ENCODE peak calls at places on chromosome 5, in eight cellular contexts. F is body of pancreas, G is tibial nerve, R is cardiac muscle cell, I is ovary, S is IMR-90, U is right atrium auricular region, M is aorta. J is an unnamed sample. For H3K4me1, the result is how much of the 10 kb centered on the place peaks cover.

GRCh38 chr5:155850411-155850810 is 476.6 kb upstream of the SGCD start:
- DNase-seq in M (no peak), R (no peak), F (no peak), G (no peak), I (no peak), U (no peak), S (no peak), J (no peak)

GRCh38 chr5:8864053-8864452 is 681.8 kb downstream of the SEMA5A start:
- DNase-seq in S (peak), G (no peak), F (no peak), I (no peak), R (peak), U (no peak), M (peak), J (no peak)

GRCh38 chr5:138408023-138408422 is 30.8 kb upstream of the REEP2 start:
- DNase-seq in S (no peak), R (no peak), F (no peak), M (no peak), G (no peak), U (no peak), I (no peak), J (no peak)

GRCh38 chr5:127386557-127386956 is 96.0 kb downstream of the MEGF10 start:
- DNase-seq in U (no peak), S (peak), I (no peak), M (no peak), G (no peak), F (no peak), R (no peak), J (no peak)

GRCh38 chr5:68533571-68534051 is 318.1 kb downstream of the PIK3R1 start:
- DNase-seq in F (no peak), M (no peak), I (no peak), S (no peak), G (no peak), R (no peak), U (no peak), J (no peak)

GRCh38 chr5:96626956-96627355 is 35.2 kb upstream of the CAST start:
- DNase-seq in M (no peak), R (peak), U (no peak), G (no peak), F (no peak), I (no peak), S (peak), J (no peak)

GRCh38 chr5:143322931-143323330 is 80.6 kb downstream of the NR3C1 start:
- DNase-seq in G (no peak), R (peak), I (no peak), M (no peak), U (no peak), S (peak), F (no peak), J (no peak)

GRCh38 chr5:180832638-180833068 is 28.4 kb downstream of the ZFP62 start:
- DNase-seq in F (no peak), U (no peak), G (no peak), M (no peak), R (no peak), S (no peak), I (no peak), J (no peak)

GRCh38 chr5:80937591-80937990 is 22.6 kb upstream of the RASGRF2 start:
- DNase-seq in F (no peak), R (no peak), U (no peak), M (no peak), S (peak), G (no peak), I (no peak), J (no peak)

GRCh38 chr5:92678576-92679105 is 902.4 kb downstream of the NR2F1-AS1 start:
- DNase-seq in G (no peak), S (no peak), M (no peak), I (no peak), R (peak), U (no peak), F (no peak), J (no peak)

GRCh38 chr5:135138116-135138850 is 104.3 kb upstream of the PITX1 start:
- DNase-seq in R (no peak), G (no peak), I (no peak), S (peak), F (no peak), M (no peak), U (no peak), J (no peak)

GRCh38 chr5:135916638-135917263 is 21.1 kb upstream of the IL9 start:
- DNase-seq in R (no peak), F (no peak), S (no peak), M (no peak), I (no peak), U (no peak), G (no peak), J (no peak)

GRCh38 chr5:78569441-78569840 is 79.1 kb downstream of the LHFPL2 start:
- DNase-seq in G (peak), F (peak), R (peak), M (no peak), U (peak), I (peak), S (peak), J (no peak)

GRCh38 chr5:45411971-45412612 is 284.1 kb downstream of the HCN1 start:
- DNase-seq in S (peak), R (no peak), U (no peak), I (no peak), G (no peak), F (no peak), M (no peak), J (no peak)

GRCh38 chr5:87268970-87269377 is 1.3 kb downstream of the RASA1 start:
- DNase-seq in M (no peak), R (no peak), U (no peak), S (no peak), G (no peak), I (no peak), F (no peak), J (no peak)

GRCh38 chr5:177980776-177981175 is 15.3 kb downstream of the PROP1 start:
- DNase-seq in G (no peak), F (no peak), U (peak), M (no peak), I (peak), R (peak), S (no peak), J (no peak)

GRCh38 chr5:141877478-141878185 is 578 bp downstream of the PCDH1 start:
- DNase-seq in F (peak), S (no peak), I (no peak), U (no peak), M (peak), R (no peak), G (no peak), J (peak)

DNA sequence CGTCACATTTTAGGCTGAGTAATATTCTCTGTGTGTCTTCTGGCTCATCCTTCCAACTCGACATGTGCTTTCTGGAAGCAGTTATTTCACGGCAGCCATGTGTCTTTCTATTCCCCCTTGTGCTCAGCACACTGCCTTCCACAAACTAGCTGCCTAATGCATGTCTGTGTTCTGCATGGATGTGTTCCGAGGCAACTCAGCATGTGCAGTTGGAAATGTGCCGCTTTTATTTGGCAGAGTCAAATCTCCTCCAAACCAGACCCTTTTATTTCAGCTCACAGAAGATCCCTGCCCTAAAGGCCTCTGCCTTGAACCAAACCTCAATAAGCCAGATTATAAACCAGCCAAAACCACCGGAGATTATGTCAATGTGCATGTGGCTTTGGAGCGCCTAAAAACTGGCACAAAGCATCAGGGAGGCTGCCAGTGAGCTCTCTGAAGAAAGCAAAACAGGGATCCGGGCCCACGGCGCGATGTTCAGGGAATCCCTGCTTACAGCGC is 360.2 kb downstream of the DEPDC1B start:
- DNase-seq in I (peak), S (no peak), M (peak), R (peak), U (no peak), F (no peak), G (no peak), J (no peak)
- H3K4me3 ChIP-seq in I (no peak), S (no peak), M (no peak), R (no peak), U (no peak), F (no peak), G (no peak), J (no peak)

DNA sequence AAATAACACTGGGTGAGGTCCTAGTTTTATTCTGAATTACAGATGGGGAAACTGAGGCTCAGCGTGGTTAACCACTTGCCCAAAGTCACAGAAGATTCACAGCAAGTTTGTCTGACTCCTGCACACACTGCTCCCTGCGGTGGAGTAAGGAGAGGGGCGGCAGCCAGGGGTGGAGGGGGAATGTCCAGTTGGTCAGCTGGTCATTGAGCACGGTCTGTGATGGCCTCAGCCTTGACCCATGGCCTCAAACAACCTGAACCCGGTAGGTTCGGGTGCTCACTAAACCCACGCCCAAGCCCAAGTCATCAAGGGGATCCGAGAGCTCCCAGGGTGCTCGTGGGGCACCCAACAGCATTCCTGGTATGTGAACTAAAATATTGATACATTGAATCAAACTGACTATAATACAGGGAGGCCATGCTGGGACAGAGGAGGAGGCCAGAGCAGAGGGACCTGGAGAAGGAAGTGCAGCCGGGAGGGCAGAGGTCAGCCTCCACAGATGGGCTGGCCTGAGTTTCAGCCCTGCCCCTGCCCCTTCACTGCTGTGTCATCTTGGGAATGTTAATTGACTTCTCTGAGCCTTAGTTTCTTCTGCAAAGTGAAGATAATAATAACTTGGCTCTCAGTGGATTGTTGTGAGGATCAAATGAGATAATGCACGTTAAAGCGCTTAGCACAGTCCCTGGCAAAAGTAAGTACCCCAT is 3.6 kb upstream of the IL17B start:
- DNase-seq in U (no peak), I (no peak), R (no peak), F (no peak), G (no peak), M (peak), S (no peak), J (peak)
- H3K4me1 ChIP-seq in U (half or more), I (under half), R (half or more), F (under half), G (under half), M (under half), S (under half), J (under half)

GRCh38 chr5:132461671-132462070 is 28.9 kb downstream of the IRF1 start:
- DNase-seq in U (no peak), S (no peak), R (no peak), F (no peak), G (no peak), I (no peak), M (no peak), J (no peak)
- H3K4me3 ChIP-seq in U (no peak), S (no peak), R (no peak), F (no peak), G (no peak), I (no peak), M (no peak), J (no peak)

DNA sequence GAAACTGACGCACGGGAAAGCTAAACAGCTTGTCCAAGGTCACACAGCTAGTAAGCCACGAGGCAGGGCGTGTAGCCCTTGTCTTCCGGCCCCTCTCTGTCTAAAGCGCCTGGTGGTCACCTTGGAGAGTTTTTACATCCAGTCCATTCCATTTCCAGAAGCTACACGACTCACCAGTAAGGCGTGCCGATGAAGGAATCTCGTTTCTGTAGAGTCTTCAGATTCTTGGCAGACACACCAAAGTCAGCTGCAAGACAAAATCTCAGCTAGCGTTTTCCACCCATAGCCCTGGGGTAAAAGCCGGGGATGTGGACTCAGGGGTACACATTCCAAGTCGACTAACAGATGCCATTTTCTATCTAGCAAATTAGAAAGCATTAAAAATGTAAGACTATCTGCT is 80.4 kb downstream of the STK10 start:
- DNase-seq in M (no peak), R (peak), G (no peak), U (no peak), I (no peak), S (peak), F (no peak), J (no peak)
- H3K4me1 ChIP-seq in M (under half), R (under half), G (under half), U (half or more), I (under half), S (under half), F (under half), J (half or more)

GRCh38 chr5:26487553-26487952 is 550.8 kb downstream of the CDH9 start:
- DNase-seq in M (no peak), I (no peak), G (no peak), F (no peak), U (no peak), S (no peak), R (no peak), J (no peak)
- H3K4me3 ChIP-seq in M (no peak), I (no peak), G (no peak), F (no peak), U (no peak), S (no peak), R (no peak), J (no peak)

GRCh38 chr5:59423021-59423420 is 470.5 kb downstream of the PDE4D start:
- DNase-seq in F (no peak), R (peak), G (no peak), M (no peak), U (no peak), S (no peak), I (no peak), J (no peak)

GRCh38 chr5:59428391-59428790 is 465.1 kb downstream of the PDE4D start:
- DNase-seq in M (no peak), I (no peak), G (no peak), F (no peak), U (no peak), R (no peak), S (no peak), J (no peak)

GRCh38 chr5:59422026-59422941 is 471.2 kb downstream of the PDE4D start:
- DNase-seq in R (no peak), S (no peak), M (no peak), F (no peak), I (no peak), G (no peak), U (no peak), J (no peak)

GRCh38 chr5:59430066-59430702 is 463.3 kb downstream of the PDE4D start:
- DNase-seq in F (no peak), M (no peak), S (no peak), U (no peak), G (no peak), I (no peak), R (no peak), J (no peak)

DNA sequence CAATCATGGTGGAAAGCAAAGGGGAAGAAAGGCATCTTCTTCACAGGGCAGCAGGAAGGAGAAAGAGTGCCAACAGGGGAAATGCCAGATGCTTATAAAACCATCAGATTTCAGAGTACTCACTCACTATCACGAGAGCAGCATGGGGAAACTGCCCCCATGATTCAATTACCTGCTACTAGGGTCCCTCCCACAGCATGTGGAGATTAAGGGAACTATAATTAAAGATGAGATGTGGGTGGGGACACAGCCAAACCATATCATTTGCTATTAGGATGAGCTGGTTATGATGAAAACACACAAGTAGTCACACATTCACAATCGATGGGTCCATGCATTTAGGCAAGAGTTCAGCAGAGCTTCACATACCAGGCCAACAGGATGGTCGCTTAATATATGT is 469.0 kb downstream of the PDE4D start:
- DNase-seq in S (no peak), M (no peak), I (no peak), U (no peak), F (no peak), G (no peak), R (no peak), J (no peak)
- H3K4me1 ChIP-seq in S (under half), M (under half), I (under half), U (under half), F (under half), G (under half), R (under half), J (under half)

DNA sequence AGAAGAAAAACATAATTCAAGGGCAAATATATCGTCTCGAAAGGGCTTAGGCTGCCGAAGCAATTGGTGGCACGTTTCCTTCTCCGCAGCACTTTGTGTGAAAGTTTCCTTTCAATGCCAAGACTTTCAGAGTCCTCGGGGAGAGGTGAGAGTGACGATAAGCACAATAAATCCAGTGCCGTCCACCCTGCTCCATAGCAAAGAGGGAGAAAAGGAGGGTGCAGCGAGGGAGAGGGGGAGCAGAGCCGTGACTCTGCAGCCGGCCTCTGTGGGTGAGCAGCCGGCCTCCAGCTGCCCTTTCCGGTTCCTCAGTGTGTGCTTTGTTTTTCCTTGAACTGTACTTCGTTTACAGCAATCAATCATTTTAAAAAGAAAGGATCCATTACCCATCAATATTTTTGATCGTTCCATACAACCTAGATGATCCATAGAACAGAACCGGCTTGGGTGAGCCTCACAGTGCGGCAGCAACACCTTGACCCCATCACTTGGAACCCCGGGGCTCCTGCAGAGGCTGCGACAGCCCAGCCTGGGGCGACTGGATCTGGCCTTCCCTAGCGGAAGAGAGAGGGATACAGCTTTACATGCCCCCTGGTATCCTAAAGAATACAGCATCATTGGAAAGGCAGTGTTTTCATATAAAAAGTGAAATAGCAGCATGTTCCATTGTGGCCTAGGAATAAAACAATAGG is 247.0 kb upstream of the IRX4 start:
- DNase-seq in F (no peak), I (no peak), G (no peak), U (peak), R (no peak), S (no peak), M (no peak), J (no peak)
- H3K4me3 ChIP-seq in F (no peak), I (no peak), G (no peak), U (no peak), R (no peak), S (no peak), M (no peak), J (no peak)

DNA sequence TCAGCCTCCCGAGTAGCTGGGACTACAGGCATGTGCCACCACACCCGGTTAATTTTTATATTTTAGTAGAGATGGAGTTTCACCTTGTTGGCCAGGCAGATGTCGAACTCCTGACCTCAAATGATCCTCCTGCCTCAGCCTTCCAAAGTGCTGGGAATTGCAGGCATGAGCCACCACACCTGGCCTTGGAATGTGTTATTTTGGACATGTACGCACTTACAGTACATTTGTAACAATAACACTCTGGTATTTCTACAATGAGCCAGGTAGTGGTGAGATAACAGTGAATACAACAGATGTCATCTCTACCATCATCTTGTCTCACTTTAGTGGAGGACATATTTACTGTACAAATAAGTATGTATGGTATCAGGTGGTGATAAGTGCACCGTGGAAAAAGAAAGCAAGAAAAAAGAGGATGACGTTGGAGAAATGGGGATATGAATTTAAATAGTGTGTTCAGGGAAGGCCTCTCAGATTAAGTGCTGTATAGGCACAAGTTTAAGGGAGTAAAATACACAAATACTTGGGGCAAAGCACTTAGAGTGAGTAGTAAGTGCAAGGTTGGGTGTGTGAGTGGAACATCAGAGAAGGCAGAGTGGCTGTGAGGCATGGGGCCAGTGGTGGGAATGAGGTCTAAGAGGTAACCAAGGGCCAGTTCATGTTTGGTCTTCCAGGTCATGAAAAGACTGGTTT is 100.1 kb downstream of the CDC42SE2 start:
- DNase-seq in I (no peak), M (no peak), F (no peak), U (no peak), G (no peak), R (no peak), S (no peak), J (no peak)
- H3K4me1 ChIP-seq in I (under half), M (under half), F (under half), U (under half), G (under half), R (under half), S (under half), J (under half)

J was measured in upper lobe of right lung.